ENCODE peak calls at places on chromosomes 11 and 22, in seven cellular contexts. Q is cardiac muscle cell, B is uterus, U is GM06990, N is HL-60, S is BJ, E is foreskin keratinocyte. G is an unnamed sample. For H3K27me3, the result is how much of the 10 kb centered on the place peaks cover.

GRCh38 chr22:49983148-49984042 is 22.8 kb downstream of the PIM3 start:
- DNase-seq in Q (peak), B (peak), U (no peak), N (no peak), S (no peak), E (no peak), G (no peak)

GRCh38 chr11:95256204-95256819 is 25.3 kb upstream of the SESN3 start:
- DNase-seq in Q (peak), B (no peak), U (no peak), N (peak), S (no peak), E (peak), G (no peak)

GRCh38 chr22:43435851-43436535 is 24.2 kb downstream of the MPPED1 start:
- DNase-seq in Q (no peak), B (no peak), U (no peak), N (no peak), S (no peak), E (no peak), G (no peak)

GRCh38 chr22:49202226-49202625 is 625.4 kb downstream of the BRD1 start:
- DNase-seq in Q (no peak), B (no peak), U (no peak), N (no peak), S (no peak), E (no peak), G (peak)

GRCh38 chr11:113828186-113828585 is 47.2 kb downstream of the USP28 start:
- DNase-seq in Q (no peak), B (no peak), U (no peak), N (no peak), S (no peak), E (no peak), G (no peak)

GRCh38 chr11:71298761-71299181 is 46.4 kb upstream of the SHANK2 start:
- DNase-seq in Q (no peak), B (no peak), U (no peak), N (no peak), S (no peak), E (no peak), G (peak)

GRCh38 chr11:70727021-70727420 is 328.7 kb downstream of the CTTN start:
- DNase-seq in Q (no peak), B (no peak), U (no peak), N (no peak), S (no peak), E (no peak), G (no peak)

GRCh38 chr11:122204206-122204605 is 88.2 kb upstream of the BLID start:
- DNase-seq in Q (no peak), B (no peak), U (no peak), N (no peak), S (no peak), E (no peak), G (no peak)

GRCh38 chr22:45626198-45626651 is 45.4 kb upstream of the ATXN10 start:
- DNase-seq in Q (no peak), B (no peak), U (no peak), N (no peak), S (no peak), E (peak), G (no peak)

GRCh38 chr11:123020968-123021367 is 39.3 kb upstream of the BSX start:
- DNase-seq in Q (peak), B (no peak), U (no peak), N (peak), S (no peak), E (peak), G (no peak)

GRCh38 chr22:31144223-31144622 is 3.9 kb upstream of the PLA2G3 start:
- DNase-seq in Q (peak), B (no peak), U (no peak), N (no peak), S (no peak), E (peak), G (no peak)

GRCh38 chr22:29215012-29215860 is 9.5 kb downstream of the EMID1 start:
- DNase-seq in Q (no peak), B (no peak), U (no peak), N (no peak), S (no peak), E (no peak), G (no peak)

GRCh38 chr11:420911-421321 is 6.1 kb upstream of the SIGIRR start:
- DNase-seq in Q (no peak), B (no peak), U (no peak), N (no peak), S (no peak), E (no peak), G (peak)

GRCh38 chr11:418343-419247 is 3.8 kb upstream of the SIGIRR start:
- DNase-seq in Q (no peak), B (no peak), U (no peak), N (no peak), S (no peak), E (no peak), G (no peak)

GRCh38 chr11:417652-418342 is 3.0 kb upstream of the SIGIRR start:
- DNase-seq in Q (no peak), B (no peak), U (no peak), N (no peak), S (no peak), E (no peak), G (no peak)

GRCh38 chr11:420054-420910 is 5.5 kb upstream of the SIGIRR start:
- DNase-seq in Q (no peak), B (no peak), U (no peak), N (no peak), S (no peak), E (no peak), G (peak)

GRCh38 chr11:419248-420005 is 4.6 kb upstream of the SIGIRR start:
- DNase-seq in Q (no peak), B (no peak), U (no peak), N (no peak), S (no peak), E (no peak), G (no peak)
- H3K27me3 ChIP-seq in Q (half or more), B (under half), U (under half), N (under half), S (under half), E (under half), G (under half)

DNA sequence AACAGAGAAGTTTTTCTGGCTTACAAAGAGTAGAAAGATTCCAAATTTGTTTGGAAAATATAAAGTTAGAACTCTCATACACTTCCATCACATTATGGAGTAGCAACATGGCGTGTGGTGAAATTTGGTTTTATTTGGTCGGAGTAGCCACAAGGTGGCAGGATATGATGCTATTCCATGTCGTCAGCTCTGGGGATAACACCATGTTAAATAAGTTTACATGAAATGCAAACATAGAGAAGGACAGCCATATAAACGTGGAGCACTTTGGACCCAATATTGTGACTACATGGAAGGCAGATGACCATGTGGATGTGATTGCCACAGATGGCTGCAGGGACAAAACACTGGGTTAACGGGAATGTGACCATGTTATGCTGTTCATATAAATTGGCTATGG is 21.1 kb downstream of the OR5M11 start:
- DNase-seq in Q (no peak), B (no peak), U (no peak), N (no peak), S (no peak), E (no peak), G (no peak)
- TF ChIP-seq CTCF in Q (no peak), B (no peak), U (no peak), N (no peak), S (no peak), E (no peak), G (no peak)

DNA sequence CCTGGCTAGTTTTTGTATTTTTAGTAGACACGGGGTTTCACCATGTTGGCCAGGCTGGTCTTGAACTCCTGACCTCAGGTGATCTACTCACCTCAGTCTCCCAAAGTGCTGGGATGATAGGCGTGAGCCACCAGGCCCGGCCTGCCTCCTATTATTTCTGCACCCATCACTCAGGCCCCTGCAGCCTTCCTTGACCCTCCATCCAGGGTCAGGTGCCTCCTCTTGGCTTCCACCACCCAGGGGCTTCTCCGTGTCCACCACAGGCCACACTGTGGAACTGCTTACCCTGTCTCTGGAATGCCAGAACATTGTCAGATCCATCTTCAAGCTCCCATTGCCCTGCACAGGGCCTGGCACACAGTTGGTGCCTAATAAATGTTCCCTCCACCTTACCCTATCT is 75.4 kb upstream of the RTL6 start:
- DNase-seq in Q (no peak), B (no peak), U (no peak), N (no peak), S (no peak), E (no peak), G (peak)
- H3K27me3 ChIP-seq in Q (under half), B (under half), U (under half), N (under half), S (under half), E (under half), G (under half)

DNA sequence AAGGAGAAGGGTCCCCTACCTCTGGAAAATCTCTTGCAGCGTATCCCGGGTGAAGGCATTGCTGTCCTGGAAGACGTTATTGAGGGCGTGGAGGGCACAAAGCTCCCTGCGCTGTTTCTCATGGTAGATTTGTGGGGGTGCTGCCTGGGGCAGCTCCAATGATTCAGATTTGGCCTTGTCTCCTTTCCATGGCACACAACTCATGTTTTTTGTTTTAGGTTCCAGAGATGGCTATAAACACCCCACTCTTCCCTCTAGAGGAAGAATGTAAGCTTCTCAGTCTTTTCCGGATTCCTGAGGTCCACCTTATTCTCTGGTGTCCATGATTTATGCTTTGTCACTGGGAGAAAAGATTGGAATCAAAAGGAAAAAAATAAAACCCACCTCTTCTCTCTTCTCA is 959 bp downstream of the JOSD1 start:
- DNase-seq in Q (peak), B (no peak), U (no peak), N (no peak), S (no peak), E (no peak), G (no peak)
- TF ChIP-seq CTCF in Q (no peak), B (no peak), U (no peak), N (no peak), S (peak), E (peak), G (no peak)